ENCODE peak calls at places on chromosomes 1 and 21, in eight cellular contexts. W, S, Q, V, H, U, C and A are unnamed samples. For H3K27me3, the result is how much of the 10 kb centered on the place peaks cover.

GRCh38 chr1:236148471-236148847 is 6.1 kb downstream of the GPR137B start:
- DNase-seq in S (no peak), V (no peak), Q (no peak), H (no peak), C (no peak), U (no peak), W (no peak), A (no peak)

GRCh38 chr1:178362784-178363183 is 134.0 kb downstream of the CLEC20A start:
- DNase-seq in V (no peak), W (no peak), S (no peak), Q (no peak), U (no peak), C (no peak), H (no peak), A (no peak)

GRCh38 chr1:81706650-81707435 is 93.9 kb upstream of the ADGRL2 start:
- DNase-seq in Q (no peak), W (no peak), H (no peak), C (no peak), S (no peak), V (no peak), U (no peak), A (no peak)

GRCh38 chr1:53582211-53583020 is 123.2 kb downstream of the DMRTB1 start:
- DNase-seq in Q (peak), U (no peak), W (no peak), S (peak), V (no peak), H (no peak), C (no peak), A (no peak)

GRCh38 chr1:197928849-197929336 is 11.7 kb downstream of the LHX9 start:
- DNase-seq in V (no peak), S (no peak), C (no peak), H (no peak), W (no peak), U (peak), Q (no peak), A (peak)

GRCh38 chr1:59506952-59507351 is 210.1 kb downstream of the FGGY start:
- DNase-seq in S (no peak), W (no peak), H (no peak), U (no peak), V (no peak), C (no peak), Q (peak), A (peak)

GRCh38 chr1:226892534-226892895 is 22.1 kb downstream of the PSEN2 start:
- DNase-seq in V (no peak), S (no peak), Q (no peak), C (no peak), H (peak), W (no peak), U (no peak), A (no peak)

GRCh38 chr1:59686574-59686973 is 128.2 kb upstream of the HOOK1 start:
- DNase-seq in U (no peak), H (no peak), W (no peak), Q (no peak), V (no peak), S (no peak), C (no peak), A (no peak)

GRCh38 chr1:6962956-6963915 is 178.0 kb downstream of the CAMTA1 start:
- DNase-seq in U (peak), Q (peak), H (no peak), S (peak), W (peak), V (peak), C (no peak), A (peak)

GRCh38 chr1:86868477-86868876 is 45.4 kb downstream of the SELENOF start:
- DNase-seq in H (no peak), V (no peak), U (no peak), Q (no peak), S (no peak), C (no peak), W (no peak), A (no peak)

GRCh38 chr1:218812360-218812759 is 361.3 kb upstream of the LYPLAL1 start:
- DNase-seq in W (no peak), Q (no peak), V (no peak), C (no peak), S (no peak), U (no peak), H (no peak), A (no peak)

GRCh38 chr1:236457775-236458174 is 63.7 kb downstream of the EDARADD start:
- DNase-seq in U (no peak), S (no peak), H (no peak), V (no peak), W (no peak), Q (no peak), C (no peak), A (peak)

GRCh38 chr1:12454406-12455391 is 163.3 kb downstream of the DHRS3 start:
- DNase-seq in U (no peak), Q (peak), S (no peak), H (no peak), C (no peak), V (peak), W (peak), A (no peak)

GRCh38 chr1:211577826-211578639 is 928 bp downstream of the SLC30A1 start:
- DNase-seq in U (peak), Q (peak), H (peak), S (peak), V (peak), C (peak), W (peak), A (peak)

GRCh38 chr1:31861346-31861745 is 45.5 kb upstream of the SPOCD1 start:
- DNase-seq in Q (no peak), U (no peak), H (no peak), S (no peak), W (no peak), V (no peak), C (no peak), A (peak)

GRCh38 chr1:180571832-180572636 is 13.3 kb downstream of the OVAAL start:
- DNase-seq in S (no peak), V (no peak), H (no peak), C (no peak), U (no peak), Q (no peak), W (no peak), A (no peak)

GRCh38 chr1:17156108-17156507 is 36.9 kb upstream of the PADI2 start:
- DNase-seq in S (no peak), U (no peak), C (no peak), W (no peak), Q (no peak), H (no peak), V (no peak), A (peak)

GRCh38 chr21:33071878-33072306 is 2.0 kb downstream of the OLIG1 start:
- DNase-seq in W (no peak), H (no peak), U (peak), C (no peak), V (peak), S (no peak), Q (no peak), A (peak)

GRCh38 chr1:58885998-58886397 is 102.2 kb upstream of the JUN start:
- DNase-seq in W (peak), U (no peak), C (no peak), H (no peak), S (no peak), V (no peak), Q (no peak), A (no peak)

GRCh38 chr1:184085667-184086066 is 34.1 kb downstream of the TSEN15 start:
- DNase-seq in V (no peak), C (no peak), Q (no peak), S (no peak), H (no peak), W (no peak), U (no peak), A (no peak)

GRCh38 chr1:9653195-9653782 is 1.8 kb downstream of the PIK3CD start:
- DNase-seq in Q (no peak), V (peak), W (no peak), H (no peak), C (no peak), U (no peak), S (no peak), A (peak)

GRCh38 chr1:161367684-161368398 is at the start of gene CFAP126:
- DNase-seq in H (peak), W (peak), S (peak), V (peak), U (peak), Q (peak), C (peak), A (peak)
- TF ChIP-seq CTCF in H (peak), W (no peak), S (no peak), V (peak), U (no peak), Q (no peak), C (no peak), A (no peak)

GRCh38 chr1:30753660-30754123 is 3.9 kb downstream of the LAPTM5 start:
- DNase-seq in W (no peak), U (no peak), V (no peak), S (no peak), C (no peak), H (no peak), Q (no peak), A (no peak)
- H3K4me3 ChIP-seq in W (no peak), U (no peak), V (no peak), S (peak), C (no peak), H (no peak), Q (no peak), A (peak)

GRCh38 chr1:29631836-29632420 is 395.6 kb downstream of the PTPRU start:
- DNase-seq in Q (no peak), U (no peak), W (no peak), H (no peak), C (no peak), S (no peak), V (no peak), A (no peak)
- H3K27me3 ChIP-seq in Q (under half), U (under half), W (under half), H (under half), C (under half), S (under half), V (under half), A (under half)

DNA sequence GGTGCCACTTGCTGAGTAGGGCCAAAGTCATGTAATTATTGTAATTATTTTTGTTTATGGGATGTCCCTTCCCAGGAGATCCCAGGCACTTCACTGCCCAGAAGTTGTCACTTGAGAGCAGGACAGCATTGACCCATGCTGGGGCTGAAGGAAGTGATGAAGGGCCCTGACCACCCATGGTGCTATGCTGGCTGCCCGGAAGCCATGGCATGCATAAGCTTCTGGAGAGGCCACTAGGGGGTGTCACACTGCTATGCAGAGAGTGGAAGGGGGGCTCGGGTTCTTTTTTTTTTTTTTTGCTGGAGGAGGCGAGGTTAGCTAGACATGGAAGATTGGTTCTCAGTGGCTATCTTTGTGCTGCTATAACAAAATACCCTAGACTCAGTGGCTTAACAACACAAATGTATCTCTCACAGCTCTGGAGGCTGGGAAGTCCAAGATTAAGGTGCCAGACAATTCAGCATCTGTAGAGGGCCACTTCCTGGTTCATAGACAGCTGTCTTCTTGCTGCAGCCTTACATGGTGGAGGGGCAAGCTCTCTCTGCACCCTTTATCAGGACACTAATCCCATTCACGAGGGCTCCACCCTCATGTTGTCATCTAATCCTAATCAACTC is 84.9 kb downstream of the CNIH3 start:
- DNase-seq in W (no peak), U (peak), H (peak), Q (no peak), V (peak), S (no peak), C (peak), A (peak)
- TF ChIP-seq CTCF in W (no peak), U (peak), H (peak), Q (no peak), V (peak), S (peak), C (peak), A (peak)

GRCh38 chr1:67134692-67135091 is at the start of gene C1orf141:
- DNase-seq in U (peak), H (no peak), V (peak), Q (no peak), S (peak), C (no peak), W (no peak), A (no peak)

GRCh38 chr1:67133177-67133576 is 1.6 kb downstream of the C1orf141 start:
- DNase-seq in V (no peak), H (no peak), W (no peak), Q (no peak), U (no peak), S (no peak), C (no peak), A (no peak)

GRCh38 chr1:67137307-67137753 is 2.6 kb upstream of the C1orf141 start:
- DNase-seq in V (no peak), S (no peak), H (no peak), Q (no peak), C (peak), W (no peak), U (peak), A (no peak)

GRCh38 chr1:67138813-67139539 is 4.2 kb upstream of the C1orf141 start:
- DNase-seq in Q (no peak), C (peak), S (no peak), U (no peak), V (no peak), H (no peak), W (no peak), A (no peak)

DNA sequence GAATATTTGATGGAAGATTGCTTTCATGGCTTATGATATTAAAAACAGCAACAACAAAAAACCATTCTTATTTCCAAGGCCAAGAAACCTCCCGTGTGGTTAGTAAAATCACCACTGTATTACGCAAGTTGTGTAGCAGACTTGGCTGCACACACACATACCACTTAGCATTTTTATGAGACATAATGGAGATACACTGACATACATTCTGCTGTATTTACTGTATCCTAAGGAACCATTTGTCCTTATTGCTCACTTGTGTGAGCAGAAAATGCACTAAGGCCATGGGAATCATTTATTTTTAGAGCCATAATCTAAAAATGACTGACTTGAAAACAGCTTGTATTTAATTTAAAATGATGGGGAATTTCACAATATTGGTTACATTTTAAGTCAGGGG is 584 bp upstream of the C1orf141 start:
- DNase-seq in W (no peak), U (no peak), C (no peak), Q (no peak), V (no peak), S (no peak), H (no peak), A (no peak)
- H3K4me3 ChIP-seq in W (no peak), U (no peak), C (no peak), Q (no peak), V (no peak), S (no peak), H (no peak), A (no peak)

DNA sequence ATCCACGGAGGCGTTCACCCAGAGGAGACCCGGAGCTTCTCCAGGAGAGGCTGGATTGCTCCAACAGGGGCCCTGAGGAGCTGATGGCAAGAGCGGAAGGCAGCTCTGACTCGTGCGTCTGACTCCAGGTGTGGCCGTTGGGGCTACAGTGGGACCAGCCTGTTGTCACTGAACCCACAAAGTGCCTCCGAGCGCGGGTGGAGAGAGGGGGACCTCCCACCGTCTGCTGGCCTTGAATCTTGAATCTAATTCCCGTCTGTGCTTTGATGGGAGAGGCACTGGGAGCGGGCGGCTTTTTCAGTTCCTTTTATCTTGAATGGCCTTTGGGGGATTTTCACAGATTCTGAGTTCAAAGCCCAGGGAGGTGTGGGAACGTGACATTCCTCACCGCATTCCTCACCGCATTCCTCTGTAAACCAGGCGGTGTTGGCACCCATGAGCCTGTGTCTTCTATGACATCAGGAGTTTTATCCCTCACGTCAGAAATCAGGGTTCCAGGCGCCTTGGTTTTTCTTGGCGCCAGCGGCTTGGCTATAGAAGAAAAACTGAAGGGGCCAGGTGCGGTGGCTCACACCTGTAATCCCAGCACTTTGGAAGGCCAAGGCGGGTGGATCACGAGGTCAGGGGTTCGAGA is 39.2 kb upstream of the COL18A1 start:
- DNase-seq in H (no peak), C (peak), Q (no peak), W (peak), V (no peak), U (peak), S (peak), A (no peak)
- H3K27me3 ChIP-seq in H (under half), C (under half), Q (under half), W (under half), V (under half), U (under half), S (under half), A (under half)

DNA sequence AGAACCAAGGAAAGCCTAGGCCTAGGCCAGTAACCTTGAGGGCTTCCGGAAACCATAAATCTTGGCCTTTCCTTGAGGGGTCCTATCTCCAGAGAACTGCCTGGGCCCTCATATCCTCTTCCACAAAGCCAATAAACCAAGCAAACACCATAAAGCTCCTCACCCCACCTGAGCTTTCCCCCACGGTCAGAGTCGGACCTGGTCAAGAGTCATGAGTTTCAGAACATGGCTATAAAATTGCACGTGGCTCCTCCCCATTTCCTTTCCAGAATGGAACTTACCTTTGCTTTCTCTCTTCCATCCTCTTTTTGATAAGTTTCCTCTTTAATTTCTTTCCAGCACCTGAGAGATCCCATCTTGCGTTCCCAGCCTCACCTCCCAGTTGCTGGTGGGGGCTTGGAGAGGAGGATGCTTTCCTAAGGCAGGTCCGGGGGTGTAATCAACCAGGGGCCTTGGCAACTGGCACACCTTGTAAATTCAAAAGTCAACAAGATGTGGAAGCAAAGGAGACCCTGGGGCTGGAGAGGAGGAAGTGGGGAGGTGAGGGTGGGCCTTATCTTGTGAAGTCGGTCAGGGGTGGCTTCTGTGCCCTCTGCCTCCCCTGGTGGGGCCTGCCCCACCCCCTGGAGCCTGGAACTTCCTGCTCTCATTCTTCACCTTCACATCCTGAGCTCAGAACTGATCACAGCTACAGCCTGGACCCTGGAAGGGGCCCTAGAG is 259.9 kb downstream of the FOXD2 start:
- DNase-seq in V (no peak), W (no peak), Q (peak), S (no peak), H (no peak), C (no peak), U (no peak), A (no peak)
- TF ChIP-seq CTCF in V (no peak), W (no peak), Q (no peak), S (no peak), H (no peak), C (no peak), U (no peak), A (no peak)

GRCh38 chr1:10943041-10943440 is 69.4 kb upstream of the TARDBP start:
- DNase-seq in S (no peak), V (no peak), U (no peak), W (peak), Q (no peak), C (no peak), H (no peak), A (no peak)

GRCh38 chr1:10942542-10942912 is 69.9 kb upstream of the TARDBP start:
- DNase-seq in S (no peak), U (no peak), V (no peak), W (no peak), C (no peak), H (no peak), Q (no peak), A (no peak)

GRCh38 chr1:10940451-10940804 is 72.0 kb upstream of the TARDBP start:
- DNase-seq in V (no peak), Q (no peak), W (no peak), C (no peak), U (no peak), S (no peak), H (no peak), A (no peak)

GRCh38 chr1:10940838-10941237 is 71.6 kb upstream of the TARDBP start:
- DNase-seq in C (no peak), U (no peak), H (no peak), S (no peak), W (no peak), Q (no peak), V (no peak), A (no peak)

GRCh38 chr1:10941891-10942541 is 70.4 kb upstream of the TARDBP start:
- DNase-seq in C (peak), W (peak), U (peak), S (peak), V (peak), H (peak), Q (no peak), A (peak)
- H3K4me3 ChIP-seq in C (no peak), W (peak), U (peak), S (peak), V (no peak), H (peak), Q (no peak), A (no peak)

DNA sequence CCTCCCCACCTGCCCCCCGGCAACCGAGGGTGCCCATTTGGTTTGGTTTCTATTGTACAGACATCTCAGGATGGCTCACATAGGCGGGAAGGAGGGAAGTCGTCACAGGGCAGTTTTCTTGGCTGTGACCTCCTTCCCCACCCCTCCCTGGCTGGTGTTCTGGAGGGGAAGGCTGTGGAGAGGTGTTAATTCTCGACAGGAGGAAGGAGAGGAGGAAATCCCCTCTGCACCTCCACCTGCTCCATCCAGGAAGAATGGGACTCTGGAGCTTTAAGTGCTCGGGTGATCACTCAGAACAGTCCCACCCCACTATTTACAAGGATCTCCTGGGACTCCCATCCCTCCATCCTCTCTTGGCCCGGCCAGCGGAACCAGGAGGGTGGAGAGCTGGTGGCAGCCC is 7.6 kb downstream of the MEX3A start:
- DNase-seq in Q (no peak), V (no peak), C (no peak), H (no peak), W (no peak), U (peak), S (no peak), A (no peak)
- H3K27me3 ChIP-seq in Q (under half), V (under half), C (under half), H (under half), W (under half), U (under half), S (under half), A (under half)